ENCODE peak calls at places on chromosomes 1 and 21, in eight cellular contexts. One of them, this sample, is unnamed.

GRCh38 chr1:3426956-3427535 is 27.4 kb upstream of the ARHGEF16 start:
- DNase-seq in trophoblast cell: no peak
- DNase-seq in keratinocyte: no peak
- DNase-seq in mesendoderm: no peak
- DNase-seq in H9: no peak
- DNase-seq in IMR-90: no peak
- DNase-seq in GM23248: no peak
- DNase-seq in neuronal stem cell: no peak
- DNase-seq in this sample: peak; percentile 41

GRCh38 chr1:221449801-221450470 is 292.0 kb downstream of the DUSP10 start:
- DNase-seq in trophoblast cell: no peak
- DNase-seq in keratinocyte: no peak
- DNase-seq in mesendoderm: no peak
- DNase-seq in H9: no peak
- DNase-seq in IMR-90: peak; percentile 80
- DNase-seq in GM23248: peak; percentile 64
- DNase-seq in neuronal stem cell: no peak
- DNase-seq in this sample: no peak

GRCh38 chr1:99266731-99267130 is 2.4 kb downstream of the PLPPR4 start:
- DNase-seq in trophoblast cell: no peak
- DNase-seq in keratinocyte: no peak
- DNase-seq in mesendoderm: no peak
- DNase-seq in H9: no peak
- DNase-seq in IMR-90: peak; percentile 96
- DNase-seq in GM23248: peak; percentile 85
- DNase-seq in neuronal stem cell: no peak
- DNase-seq in this sample: no peak

GRCh38 chr1:31712041-31712440 is 8.2 kb upstream of the COL16A1 start:
- DNase-seq in trophoblast cell: no peak
- DNase-seq in keratinocyte: no peak
- DNase-seq in mesendoderm: no peak
- DNase-seq in H9: no peak
- DNase-seq in IMR-90: peak; percentile 83
- DNase-seq in GM23248: peak; percentile 71
- DNase-seq in neuronal stem cell: no peak
- DNase-seq in this sample: peak; percentile 30

GRCh38 chr21:30718239-30718909 is at the start of gene KRTAP21-3:
- DNase-seq in trophoblast cell: peak; percentile 2
- DNase-seq in keratinocyte: peak; percentile 69
- DNase-seq in mesendoderm: no peak
- DNase-seq in H9: no peak
- DNase-seq in IMR-90: no peak
- DNase-seq in GM23248: no peak
- DNase-seq in neuronal stem cell: no peak
- DNase-seq in this sample: no peak

GRCh38 chr21:28779914-28780313 is 212.8 kb downstream of the LTN1 start:
- DNase-seq in trophoblast cell: no peak
- DNase-seq in keratinocyte: no peak
- DNase-seq in mesendoderm: no peak
- DNase-seq in H9: no peak
- DNase-seq in IMR-90: no peak
- DNase-seq in GM23248: no peak
- DNase-seq in neuronal stem cell: no peak
- DNase-seq in this sample: no peak

GRCh38 chr21:44944596-44944995 is 4.8 kb downstream of the SLX9 start:
- DNase-seq in trophoblast cell: no peak
- DNase-seq in keratinocyte: no peak
- DNase-seq in mesendoderm: no peak
- DNase-seq in H9: no peak
- DNase-seq in IMR-90: no peak
- DNase-seq in GM23248: no peak
- DNase-seq in neuronal stem cell: no peak
- DNase-seq in this sample: no peak

GRCh38 chr1:173823776-173824314 is 628 bp upstream of the DARS2 start:
- DNase-seq in trophoblast cell: peak; percentile 78
- DNase-seq in keratinocyte: no peak
- DNase-seq in mesendoderm: no peak
- DNase-seq in H9: no peak
- DNase-seq in IMR-90: peak; percentile 20
- DNase-seq in GM23248: peak; percentile 63
- DNase-seq in neuronal stem cell: peak; percentile 1
- DNase-seq in this sample: no peak

GRCh38 chr1:192513697-192514096 is 61.9 kb upstream of the RGS1 start:
- DNase-seq in trophoblast cell: no peak
- DNase-seq in keratinocyte: no peak
- DNase-seq in mesendoderm: peak; percentile 13
- DNase-seq in H9: no peak
- DNase-seq in IMR-90: no peak
- DNase-seq in GM23248: no peak
- DNase-seq in neuronal stem cell: no peak
- DNase-seq in this sample: no peak

GRCh38 chr1:184427722-184428121 is 40.9 kb downstream of the C1orf21 start:
- DNase-seq in trophoblast cell: peak; percentile 67
- DNase-seq in keratinocyte: no peak
- DNase-seq in mesendoderm: no peak
- DNase-seq in H9: no peak
- DNase-seq in IMR-90: no peak
- DNase-seq in GM23248: no peak
- DNase-seq in neuronal stem cell: no peak
- DNase-seq in this sample: no peak

GRCh38 chr1:10360045-10360444 is 38.8 kb upstream of the PGD start:
- DNase-seq in trophoblast cell: no peak
- DNase-seq in keratinocyte: no peak
- DNase-seq in mesendoderm: no peak
- DNase-seq in H9: no peak
- DNase-seq in IMR-90: no peak
- DNase-seq in GM23248: no peak
- DNase-seq in neuronal stem cell: no peak
- DNase-seq in this sample: no peak

GRCh38 chr1:161209790-161210409 is 5.2 kb upstream of the FCER1G start:
- DNase-seq in trophoblast cell: peak; percentile 88
- DNase-seq in keratinocyte: no peak
- DNase-seq in mesendoderm: peak; percentile 93
- DNase-seq in H9: peak; percentile 91
- DNase-seq in IMR-90: peak; percentile 67
- DNase-seq in GM23248: peak; percentile 89
- DNase-seq in neuronal stem cell: no peak
- DNase-seq in this sample: peak; percentile 83

GRCh38 chr1:55375617-55376258 is 160.6 kb upstream of the USP24 start:
- DNase-seq in trophoblast cell: peak; percentile 71
- DNase-seq in keratinocyte: no peak
- DNase-seq in mesendoderm: peak; percentile 34
- DNase-seq in H9: peak; percentile 33
- DNase-seq in IMR-90: peak; percentile 47
- DNase-seq in GM23248: peak; percentile 60
- DNase-seq in neuronal stem cell: peak; percentile 53
- DNase-seq in this sample: no peak
- H3K9ac ChIP-seq in trophoblast cell: no peak overlapping the region
- H3K9ac ChIP-seq in keratinocyte: no peak overlapping the region
- H3K9ac ChIP-seq in mesendoderm: no peak overlapping the region
- H3K9ac ChIP-seq in H9: no peak overlapping the region
- H3K9ac ChIP-seq in IMR-90: peak overlapping the region; percentile 8
- H3K9ac ChIP-seq in GM23248: no peak overlapping the region
- H3K9ac ChIP-seq in neuronal stem cell: no peak overlapping the region
- H3K9ac ChIP-seq in this sample: no peak overlapping the region

DNA sequence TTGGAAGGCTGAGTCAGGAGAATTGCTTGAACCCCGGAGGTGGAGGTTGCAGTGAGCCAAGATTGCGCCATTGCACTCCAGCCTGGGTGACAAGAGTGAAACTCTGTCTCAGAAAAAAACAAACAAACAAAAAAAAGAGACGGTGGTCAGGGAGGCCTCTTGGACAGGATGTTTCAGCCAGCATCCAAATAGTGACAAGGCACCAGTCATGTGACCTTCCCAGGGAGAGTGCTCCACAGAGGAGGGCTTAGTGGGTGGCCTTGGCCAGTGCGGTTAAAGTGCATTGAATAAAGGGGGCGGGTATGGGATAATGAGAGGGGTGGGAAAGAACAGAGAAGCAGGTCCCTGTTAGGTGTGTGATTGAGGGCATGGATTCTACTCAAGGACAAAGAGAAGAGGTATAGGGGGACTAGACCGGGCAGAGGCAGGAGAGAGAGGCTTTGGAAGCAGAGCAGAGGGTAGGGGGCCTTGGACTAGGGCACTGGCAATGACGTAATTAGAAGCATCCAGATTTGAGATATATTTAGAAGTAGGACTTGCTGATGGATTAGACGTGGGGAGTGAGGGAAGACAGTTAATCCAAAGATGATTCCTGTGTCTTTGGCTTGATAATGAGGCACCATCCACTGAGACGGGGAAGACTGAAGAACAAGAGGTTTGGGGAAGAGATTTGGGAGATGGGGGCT is 12.0 kb upstream of the RYR2 start:
- DNase-seq in trophoblast cell: no peak
- DNase-seq in keratinocyte: no peak
- DNase-seq in mesendoderm: no peak
- DNase-seq in H9: no peak
- DNase-seq in IMR-90: no peak
- DNase-seq in GM23248: no peak
- DNase-seq in neuronal stem cell: no peak
- DNase-seq in this sample: no peak
- H3K9ac ChIP-seq in trophoblast cell: no peak overlapping the region
- H3K9ac ChIP-seq in keratinocyte: no peak overlapping the region
- H3K9ac ChIP-seq in mesendoderm: no peak overlapping the region
- H3K9ac ChIP-seq in H9: no peak overlapping the region
- H3K9ac ChIP-seq in IMR-90: no peak overlapping the region
- H3K9ac ChIP-seq in GM23248: no peak overlapping the region
- H3K9ac ChIP-seq in neuronal stem cell: no peak overlapping the region
- H3K9ac ChIP-seq in this sample: no peak overlapping the region

GRCh38 chr1:53527368-53527767 is 68.2 kb downstream of the DMRTB1 start:
- DNase-seq in trophoblast cell: no peak
- DNase-seq in keratinocyte: no peak
- DNase-seq in mesendoderm: no peak
- DNase-seq in H9: no peak
- DNase-seq in IMR-90: no peak
- DNase-seq in GM23248: no peak
- DNase-seq in neuronal stem cell: no peak
- DNase-seq in this sample: no peak
- H3K9ac ChIP-seq in trophoblast cell: no peak overlapping the region
- H3K9ac ChIP-seq in keratinocyte: no peak overlapping the region
- H3K9ac ChIP-seq in mesendoderm: no peak overlapping the region
- H3K9ac ChIP-seq in H9: no peak overlapping the region
- H3K9ac ChIP-seq in IMR-90: no peak overlapping the region
- H3K9ac ChIP-seq in GM23248: no peak overlapping the region
- H3K9ac ChIP-seq in neuronal stem cell: no peak overlapping the region
- H3K9ac ChIP-seq in this sample: no peak overlapping the region

DNA sequence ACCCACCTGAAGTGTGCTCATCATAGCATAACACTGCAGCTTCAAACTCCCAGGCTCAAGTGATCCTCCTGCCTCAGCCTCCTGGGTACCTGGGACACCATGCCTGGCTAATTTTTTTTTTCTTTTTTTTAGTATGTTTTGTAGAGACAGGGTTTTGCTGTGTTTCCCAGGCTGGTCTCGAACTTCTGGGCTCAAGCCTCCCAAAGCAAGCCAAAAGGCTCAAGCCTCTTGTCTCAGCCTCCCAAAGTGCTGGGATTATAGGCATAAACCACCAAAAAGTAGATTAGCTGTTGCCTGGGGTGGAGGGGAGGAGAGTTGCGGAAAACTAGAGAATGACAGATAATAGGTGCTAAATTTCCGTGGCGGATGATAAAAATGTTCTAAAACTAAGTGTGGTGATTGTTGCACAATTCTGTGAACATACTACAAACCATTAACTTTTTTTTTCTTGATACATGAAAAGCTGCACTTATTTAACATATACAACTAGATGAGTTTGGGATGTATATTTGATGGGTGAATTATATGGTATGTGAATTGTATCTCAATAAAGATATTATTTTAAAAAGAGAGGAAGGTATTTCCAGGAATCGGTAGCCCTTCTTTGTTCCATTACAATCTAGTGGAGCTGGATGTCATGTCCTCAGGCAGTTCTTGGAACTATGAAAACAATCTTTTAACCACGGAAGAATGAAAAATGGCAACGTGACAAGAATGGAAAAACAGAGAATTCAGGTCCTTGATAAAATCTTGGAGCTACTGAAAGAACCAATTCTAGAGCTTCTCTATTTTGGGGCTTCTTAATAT is 27.3 kb upstream of the MED18 start:
- DNase-seq in trophoblast cell: peak; percentile 96
- DNase-seq in keratinocyte: no peak
- DNase-seq in mesendoderm: no peak
- DNase-seq in H9: no peak
- DNase-seq in IMR-90: no peak
- DNase-seq in GM23248: peak; percentile 28
- DNase-seq in neuronal stem cell: no peak
- DNase-seq in this sample: no peak
- H3K9ac ChIP-seq in trophoblast cell: no peak overlapping the region
- H3K9ac ChIP-seq in keratinocyte: no peak overlapping the region
- H3K9ac ChIP-seq in mesendoderm: no peak overlapping the region
- H3K9ac ChIP-seq in H9: no peak overlapping the region
- H3K9ac ChIP-seq in IMR-90: no peak overlapping the region
- H3K9ac ChIP-seq in GM23248: no peak overlapping the region
- H3K9ac ChIP-seq in neuronal stem cell: no peak overlapping the region
- H3K9ac ChIP-seq in this sample: no peak overlapping the region

GRCh38 chr1:201112173-201112731 is at the start of gene CACNA1S:
- DNase-seq in trophoblast cell: no peak
- DNase-seq in keratinocyte: no peak
- DNase-seq in mesendoderm: no peak
- DNase-seq in H9: no peak
- DNase-seq in IMR-90: no peak
- DNase-seq in GM23248: no peak
- DNase-seq in neuronal stem cell: no peak
- DNase-seq in this sample: peak; percentile 44

GRCh38 chr1:201111672-201112071 is 554 bp downstream of the CACNA1S start:
- DNase-seq in trophoblast cell: no peak
- DNase-seq in keratinocyte: no peak
- DNase-seq in mesendoderm: no peak
- DNase-seq in H9: no peak
- DNase-seq in IMR-90: no peak
- DNase-seq in GM23248: no peak
- DNase-seq in neuronal stem cell: no peak
- DNase-seq in this sample: peak; percentile 10

GRCh38 chr1:201114245-201115131 is 2.3 kb upstream of the CACNA1S start:
- DNase-seq in trophoblast cell: peak; percentile 97
- DNase-seq in keratinocyte: peak; percentile 45
- DNase-seq in mesendoderm: peak; percentile 97
- DNase-seq in H9: peak; percentile 95
- DNase-seq in IMR-90: peak; percentile 89
- DNase-seq in GM23248: peak; percentile 97
- DNase-seq in neuronal stem cell: peak; percentile 88
- DNase-seq in this sample: peak; percentile 93

GRCh38 chr1:201115390-201115937 is 3.2 kb upstream of the CACNA1S start:
- DNase-seq in trophoblast cell: no peak
- DNase-seq in keratinocyte: no peak
- DNase-seq in mesendoderm: no peak
- DNase-seq in H9: no peak
- DNase-seq in IMR-90: no peak
- DNase-seq in GM23248: no peak
- DNase-seq in neuronal stem cell: no peak
- DNase-seq in this sample: peak; percentile 69

GRCh38 chr1:201113451-201114244 is 1.4 kb upstream of the CACNA1S start:
- DNase-seq in trophoblast cell: peak; percentile 86
- DNase-seq in keratinocyte: no peak
- DNase-seq in mesendoderm: no peak
- DNase-seq in H9: no peak
- DNase-seq in IMR-90: no peak
- DNase-seq in GM23248: no peak
- DNase-seq in neuronal stem cell: no peak
- DNase-seq in this sample: no peak
- H3K9ac ChIP-seq in trophoblast cell: no peak overlapping the region
- H3K9ac ChIP-seq in keratinocyte: no peak overlapping the region
- H3K9ac ChIP-seq in mesendoderm: no peak overlapping the region
- H3K9ac ChIP-seq in H9: no peak overlapping the region
- H3K9ac ChIP-seq in IMR-90: no peak overlapping the region
- H3K9ac ChIP-seq in GM23248: no peak overlapping the region
- H3K9ac ChIP-seq in neuronal stem cell: no peak overlapping the region
- H3K9ac ChIP-seq in this sample: no peak overlapping the region